ENCODE peak calls at places on chromosome 2, in eight cellular contexts. I is HCT116, T is fibroblast of pulmonary artery, C is Peyer's patch, K is A549, F is AG04450, E is esophagus squamous epithelium, B is IMR-90. G is an unnamed sample.

GRCh38 chr2:206176128-206176527 is 16.4 kb downstream of the EEF1B2 start:
- DNase-seq in K (no peak), T (no peak), C (no peak), B (peak), I (no peak), F (no peak), E (no peak), G (no peak)

GRCh38 chr2:239261796-239262475 is 138.9 kb downstream of the HDAC4 start:
- DNase-seq in F (no peak), K (no peak), E (no peak), B (no peak), I (no peak), T (no peak), C (peak), G (no peak)

GRCh38 chr2:42048318-42049251 is 764 bp downstream of the PKDCC start:
- DNase-seq in B (peak), F (no peak), K (no peak), T (no peak), C (peak), E (no peak), I (no peak), G (no peak)

GRCh38 chr2:237701859-237702370 is 74.5 kb downstream of the LRRFIP1 start:
- DNase-seq in I (no peak), E (no peak), T (no peak), F (no peak), B (no peak), C (peak), K (no peak), G (no peak)

GRCh38 chr2:143736904-143737303 is 607.7 kb downstream of the ARHGAP15 start:
- DNase-seq in B (no peak), I (no peak), F (no peak), K (no peak), E (no peak), T (no peak), C (no peak), G (no peak)

GRCh38 chr2:225670111-225670974 is 270.8 kb downstream of the NYAP2 start:
- DNase-seq in T (peak), F (peak), E (no peak), B (peak), K (peak), C (no peak), I (peak), G (peak)

GRCh38 chr2:112869258-112869842 is 32.8 kb upstream of the IL1B start:
- DNase-seq in F (no peak), C (peak), I (peak), T (peak), B (peak), K (peak), E (peak), G (peak)

GRCh38 chr2:232528746-232529445 is 2.9 kb downstream of the CHRND start:
- DNase-seq in E (no peak), T (no peak), I (no peak), C (no peak), F (no peak), K (no peak), B (no peak), G (no peak)

GRCh38 chr2:209872675-209873074 is 101.0 kb downstream of the UNC80 start:
- DNase-seq in F (no peak), E (no peak), C (no peak), K (peak), T (peak), I (no peak), B (no peak), G (peak)

GRCh38 chr2:43152711-43153627 is 73.4 kb downstream of the ZFP36L2 start:
- DNase-seq in E (no peak), I (no peak), B (no peak), C (no peak), T (no peak), K (no peak), F (no peak), G (peak)

GRCh38 chr2:27117995-27118524 is 868 bp downstream of the CGREF1 start:
- DNase-seq in B (no peak), F (no peak), T (no peak), E (no peak), I (no peak), K (no peak), C (no peak), G (no peak)

GRCh38 chr2:14492920-14493503 is 139.5 kb upstream of the LRATD1 start:
- DNase-seq in K (no peak), E (no peak), T (peak), C (no peak), B (peak), I (no peak), F (peak), G (peak)

GRCh38 chr2:239305771-239306170 is 95.0 kb downstream of the HDAC4 start:
- DNase-seq in I (no peak), E (no peak), B (no peak), K (no peak), T (no peak), F (no peak), C (peak), G (no peak)

GRCh38 chr2:149330127-149331022 is at the start of gene LYPD6:
- DNase-seq in E (no peak), K (peak), C (peak), B (peak), I (peak), F (no peak), T (peak), G (peak)

GRCh38 chr2:64606495-64607363 is 47.0 kb downstream of the SERTAD2 start:
- DNase-seq in I (no peak), C (peak), B (no peak), T (peak), K (peak), E (peak), F (no peak), G (peak)

GRCh38 chr2:163673522-163673921 is 62.3 kb downstream of the FIGN start:
- DNase-seq in T (no peak), B (no peak), E (no peak), I (no peak), K (no peak), F (no peak), C (no peak), G (no peak)

GRCh38 chr2:231877533-231878456 is 48.4 kb downstream of the NPPC start:
- DNase-seq in I (no peak), F (peak), E (no peak), B (peak), T (peak), K (peak), C (peak), G (peak)

GRCh38 chr2:220966636-220967035 is 605.5 kb downstream of the EPHA4 start:
- DNase-seq in C (no peak), T (peak), K (no peak), E (no peak), I (no peak), F (peak), B (peak), G (peak)

GRCh38 chr2:143787674-143788073 is 658.5 kb downstream of the ARHGAP15 start:
- DNase-seq in F (no peak), K (no peak), T (no peak), E (no peak), B (peak), C (no peak), I (no peak), G (peak)

GRCh38 chr2:103161456-103162289 is 399.8 kb downstream of the TMEM182 start:
- DNase-seq in C (no peak), K (peak), B (peak), I (peak), E (no peak), T (peak), F (no peak), G (peak)

GRCh38 chr2:8586397-8587051 is 95.3 kb upstream of the ID2 start:
- DNase-seq in C (no peak), F (no peak), I (no peak), E (no peak), K (no peak), B (no peak), T (no peak), G (no peak)

GRCh38 chr2:240777416-240778212 is 42.4 kb downstream of the KIF1A start:
- DNase-seq in C (no peak), I (no peak), B (no peak), T (no peak), K (no peak), E (no peak), F (no peak), G (no peak)

GRCh38 chr2:218405365-218406208 is 5.9 kb downstream of the CTDSP1 start:
- DNase-seq in F (no peak), K (no peak), I (no peak), T (no peak), B (no peak), C (no peak), E (no peak), G (no peak)

GRCh38 chr2:129903586-129904425 is 75.7 kb upstream of the RAB6C start:
- DNase-seq in E (no peak), T (no peak), I (no peak), F (no peak), B (no peak), C (no peak), K (peak), G (no peak)

GRCh38 chr2:226151157-226151556 is 648.5 kb downstream of the IRS1 start:
- DNase-seq in B (peak), K (peak), E (no peak), I (no peak), C (no peak), F (no peak), T (peak), G (no peak)

GRCh38 chr2:47344890-47345583 is 57.9 kb upstream of the MSH2 start:
- DNase-seq in F (no peak), K (peak), I (peak), B (peak), E (no peak), C (peak), T (peak), G (peak)

GRCh38 chr2:50746526-50746925 is 285.4 kb downstream of the NRXN1 start:
- DNase-seq in K (peak), C (no peak), F (no peak), B (peak), I (peak), E (no peak), T (peak), G (peak)

GRCh38 chr2:1088192-1088860 is 137.7 kb downstream of the SNTG2 start:
- DNase-seq in K (no peak), T (no peak), F (no peak), B (peak), C (no peak), I (no peak), E (no peak), G (peak)

GRCh38 chr2:40457846-40458245 is 6.0 kb upstream of the SLC8A1 start:
- DNase-seq in T (no peak), F (no peak), E (no peak), C (no peak), I (no peak), B (no peak), K (no peak), G (no peak)

GRCh38 chr2:100140582-100140981 is 1.8 kb downstream of the AFF3 start:
- DNase-seq in T (no peak), I (no peak), F (no peak), K (no peak), C (peak), B (no peak), E (no peak), G (no peak)

GRCh38 chr2:197710424-197711042 is 5.4 kb downstream of the MARS2 start:
- DNase-seq in E (no peak), K (no peak), C (no peak), F (no peak), T (no peak), I (no peak), B (no peak), G (no peak)

GRCh38 chr2:186515376-186515775 is 29.3 kb downstream of the ZC3H15 start:
- DNase-seq in F (no peak), T (no peak), C (no peak), K (no peak), B (no peak), I (no peak), E (no peak), G (peak)

GRCh38 chr2:46803551-46803885 is 112.1 kb downstream of the MCFD2 start:
- DNase-seq in T (no peak), E (no peak), K (no peak), C (peak), B (no peak), F (no peak), I (no peak), G (no peak)

GRCh38 chr2:168336786-168337388 is 89.5 kb upstream of the STK39 start:
- DNase-seq in T (no peak), B (no peak), F (no peak), C (peak), K (peak), I (peak), E (no peak), G (peak)

GRCh38 chr2:47303341-47304148 is 99.4 kb upstream of the MSH2 start:
- DNase-seq in B (peak), E (no peak), T (no peak), K (no peak), C (no peak), I (no peak), F (no peak), G (peak)

GRCh38 chr2:188381614-188382013 is 89.9 kb downstream of the GULP1 start:
- DNase-seq in F (peak), B (peak), E (no peak), K (peak), T (peak), C (no peak), I (peak), G (peak)

GRCh38 chr2:190533175-190533967 is 1.2 kb downstream of the NEMP2 start:
- DNase-seq in K (no peak), B (no peak), T (no peak), I (no peak), E (no peak), F (no peak), C (no peak), G (no peak)
- H3K4me3 ChIP-seq in K (peak), B (peak), T (peak), I (peak), E (peak), F (peak), C (peak), G (peak)

GRCh38 chr2:151808258-151809072 is 19.8 kb downstream of the ARL5A start:
- DNase-seq in K (peak), T (peak), C (no peak), B (peak), I (no peak), F (no peak), E (no peak), G (peak)
- TF ChIP-seq CTCF in K (peak), T (peak), C (peak), B (peak), I (peak), F (peak), E (peak), G (peak)

DNA sequence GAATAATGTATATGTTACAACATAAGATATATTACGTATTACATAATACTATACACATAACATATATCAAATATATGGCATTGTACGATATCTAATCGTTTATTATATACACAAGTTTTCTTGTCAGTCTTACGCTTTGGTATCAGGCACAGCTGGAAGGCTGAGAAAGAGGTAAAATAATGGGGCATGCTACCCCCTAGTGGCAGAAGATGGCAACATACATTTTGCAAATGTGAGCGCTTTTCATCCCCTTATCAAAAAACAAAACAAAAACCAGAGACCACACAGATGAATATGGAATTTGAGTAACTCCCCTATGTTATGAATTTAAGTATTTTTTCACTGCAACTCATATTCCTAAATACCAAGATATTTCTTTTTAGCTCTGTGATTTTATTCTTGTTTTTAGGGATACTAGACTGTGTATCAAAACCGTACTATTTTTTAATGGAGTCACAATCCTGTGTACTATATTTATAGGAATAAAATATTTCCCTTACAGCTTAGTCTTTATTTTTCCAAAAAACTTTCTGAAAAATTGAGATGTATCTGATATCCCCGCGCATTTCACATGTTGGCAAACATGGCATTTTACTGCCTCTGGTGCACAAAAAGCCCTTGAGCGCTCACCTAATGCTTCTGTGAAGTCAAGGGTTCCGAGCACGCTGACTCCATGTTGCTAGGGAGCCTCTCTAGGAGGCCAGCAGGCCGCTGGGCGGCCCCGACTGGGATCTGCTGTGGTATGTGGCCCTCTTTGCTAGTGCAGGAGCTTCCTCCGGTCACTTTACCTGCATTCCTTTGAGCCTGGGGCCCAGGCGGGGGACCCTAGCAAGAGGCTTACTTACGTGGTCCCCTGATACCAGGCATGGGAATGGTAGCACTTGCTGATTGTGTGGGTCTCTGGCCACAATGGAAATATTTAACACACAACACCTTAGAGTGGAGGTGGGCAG is 62.5 kb downstream of the SLC4A3 start:
- DNase-seq in K (peak), C (peak), F (no peak), T (peak), I (no peak), B (peak), E (no peak), G (peak)
- H3K4me3 ChIP-seq in K (no peak), C (no peak), F (no peak), T (no peak), I (peak), B (no peak), E (no peak), G (no peak)

GRCh38 chr2:161570424-161571050 is 53.7 kb upstream of the SLC4A10 start:
- DNase-seq in C (no peak), F (no peak), E (no peak), B (no peak), K (peak), T (no peak), I (no peak), G (no peak)
- TF ChIP-seq CTCF in C (no peak), F (peak), E (no peak), B (peak), K (no peak), T (no peak), I (peak), G (peak)

DNA sequence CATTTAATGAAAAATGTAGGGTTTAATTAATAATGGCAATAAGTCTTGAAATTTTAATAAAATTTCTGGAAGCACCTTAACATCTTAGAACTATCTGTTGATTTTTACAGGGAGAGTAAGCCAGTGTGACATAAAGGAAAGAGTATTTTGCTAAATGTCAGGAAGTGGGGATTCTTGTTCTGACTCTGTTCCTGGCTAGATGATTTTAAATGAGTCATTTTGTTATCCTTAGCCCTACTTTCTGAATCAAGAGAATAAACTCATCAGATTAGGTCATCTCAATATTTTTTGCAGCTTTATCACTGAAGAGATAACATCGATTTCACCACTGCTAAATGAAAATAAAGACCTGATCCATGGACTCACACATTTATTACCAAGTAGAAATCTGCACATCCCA is 377.5 kb upstream of the CYRIA start:
- DNase-seq in E (no peak), B (peak), I (no peak), K (no peak), T (peak), C (no peak), F (peak), G (peak)
- H3K4me3 ChIP-seq in E (no peak), B (no peak), I (no peak), K (no peak), T (no peak), C (no peak), F (no peak), G (no peak)

DNA sequence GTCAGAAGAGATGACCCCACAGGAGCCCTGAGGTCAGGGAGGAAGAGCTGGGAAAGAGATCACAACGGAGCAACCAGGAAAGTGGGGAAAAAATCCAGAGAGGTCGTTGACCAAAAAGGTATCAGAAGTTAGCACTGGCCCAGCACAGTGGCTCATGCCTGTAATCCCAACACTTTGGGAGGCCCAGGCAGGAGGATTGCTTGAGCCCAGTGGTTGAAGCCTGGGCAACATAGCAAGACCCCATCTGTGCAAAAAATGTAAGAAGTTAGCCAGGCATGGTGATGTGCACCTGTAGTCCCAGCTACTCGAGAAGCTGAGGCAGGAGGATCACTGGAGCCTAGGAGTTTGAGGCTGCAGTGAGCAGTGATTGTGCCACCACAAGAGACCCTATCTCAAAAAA is 121.5 kb downstream of the GBX2 start:
- DNase-seq in E (no peak), K (no peak), C (peak), B (no peak), T (no peak), I (no peak), F (no peak), G (no peak)
- TF ChIP-seq CTCF in E (no peak), K (no peak), C (no peak), B (no peak), T (no peak), I (no peak), F (no peak), G (no peak)

GRCh38 chr2:234998404-234999211 is 46.8 kb downstream of the SH3BP4 start:
- DNase-seq in E (no peak), F (no peak), T (no peak), I (no peak), C (no peak), K (no peak), B (no peak), G (no peak)
- H3K4me3 ChIP-seq in E (no peak), F (no peak), T (no peak), I (no peak), C (no peak), K (no peak), B (no peak), G (no peak)

GRCh38 chr2:13335862-13336535 is 619.3 kb downstream of the TRIB2 start:
- DNase-seq in T (no peak), E (no peak), C (no peak), K (no peak), I (no peak), B (no peak), F (no peak), G (no peak)
- TF ChIP-seq CTCF in T (no peak), E (no peak), C (no peak), K (no peak), I (no peak), B (no peak), F (no peak), G (no peak)

G was measured in epithelial cell of esophagus.